ENCODE peak calls at places on chromosomes 12 and 14, in ten cellular contexts. S is HEK293T, W is hippocampal formation, T is Ammon's horn, D is Kasumi-1, A is RPMI8226, H is neuronal stem cell, B is body of pancreas, Z is NCI-H1105 treated with DMSO at 0.1 percent for 48 hours, C is T-helper 17 cell. J is an unnamed sample.
A peak's percentile ranks its signal among the peaks of the same experiment; 100 is the strongest.

GRCh38 chr14:76924363-76925151 is 98.3 kb downstream of the LRRC74A start:
- DNase-seq in S (no peak), W (peak; percentile 13), T (peak; percentile 78), D (no peak), A (peak; percentile 59), H (peak; percentile 64), B (no peak), Z (peak; percentile 97), C (peak; percentile 54), J (no peak)

GRCh38 chr14:92425101-92425500 is 88.5 kb upstream of the RIN3 start:
- DNase-seq in S (no peak), W (no peak), T (no peak), D (no peak), A (no peak), H (no peak), B (no peak), Z (no peak), C (no peak), J (no peak)

GRCh38 chr14:68676511-68676943 is 116.3 kb downstream of the ZFP36L1 start:
- DNase-seq in S (no peak), W (no peak), T (no peak), D (no peak), A (no peak), H (no peak), B (no peak), Z (no peak), C (no peak), J (no peak)

GRCh38 chr12:76277480-76277879 is 70.7 kb downstream of the BBS10 start:
- DNase-seq in S (no peak), W (no peak), T (no peak), D (no peak), A (no peak), H (no peak), B (no peak), Z (no peak), C (no peak), J (no peak)

GRCh38 chr12:109741970-109742372 is 28.3 kb downstream of the FAM222A start:
- DNase-seq in S (no peak), W (no peak), T (no peak), D (no peak), A (no peak), H (no peak), B (peak; percentile 8), Z (no peak), C (no peak), J (peak; percentile 54)

GRCh38 chr12:124440841-124441381 is 126.5 kb downstream of the NCOR2 start:
- DNase-seq in S (no peak), W (no peak), T (no peak), D (no peak), A (no peak), H (no peak), B (no peak), Z (no peak), C (no peak), J (no peak)

GRCh38 chr14:42000450-42000849 is 393.8 kb downstream of the LRFN5 start:
- DNase-seq in S (no peak), W (no peak), T (no peak), D (no peak), A (no peak), H (no peak), B (no peak), Z (peak; percentile 22), C (no peak), J (no peak)

GRCh38 chr12:6430124-6430989 is 14.4 kb upstream of the CD27 start:
- DNase-seq in S (no peak), W (peak; percentile 4), T (peak; percentile 61), D (no peak), A (no peak), H (no peak), B (peak; percentile 69), Z (no peak), C (no peak), J (peak; percentile 92)

GRCh38 chr12:49806321-49806813 is 21.8 kb downstream of the NCKAP5L start:
- DNase-seq in S (no peak), W (no peak), T (no peak), D (no peak), A (no peak), H (no peak), B (no peak), Z (no peak), C (no peak), J (no peak)

GRCh38 chr14:81452766-81453165 is 52.6 kb upstream of the STON2 start:
- DNase-seq in S (no peak), W (no peak), T (no peak), D (no peak), A (no peak), H (no peak), B (no peak), Z (no peak), C (no peak), J (no peak)

GRCh38 chr14:50805396-50805795 is 25.6 kb downstream of the NIN start:
- DNase-seq in S (no peak), W (no peak), T (no peak), D (no peak), A (no peak), H (no peak), B (no peak), Z (no peak), C (no peak), J (no peak)

GRCh38 chr12:125151284-125151683 is 86.0 kb downstream of the AACS start:
- DNase-seq in S (no peak), W (no peak), T (no peak), D (no peak), A (no peak), H (no peak), B (no peak), Z (no peak), C (no peak), J (no peak)

GRCh38 chr12:70709022-70709421 is 71.8 kb upstream of the PTPRB start:
- DNase-seq in S (no peak), W (no peak), T (no peak), D (no peak), A (no peak), H (no peak), B (no peak), Z (no peak), C (no peak), J (no peak)

GRCh38 chr12:58425481-58426392 is 484.4 kb downstream of the ATP23 start:
- DNase-seq in S (no peak), W (no peak), T (peak; percentile 13), D (no peak), A (peak; percentile 70), H (peak; percentile 79), B (no peak), Z (no peak), C (no peak), J (no peak)

GRCh38 chr12:67720383-67720856 is 71.9 kb downstream of the DYRK2 start:
- DNase-seq in S (peak; percentile 59), W (no peak), T (no peak), D (no peak), A (no peak), H (no peak), B (no peak), Z (peak; percentile 3), C (no peak), J (peak; percentile 76)

GRCh38 chr12:106897082-106897481 is 58.6 kb upstream of the TMEM263 start:
- DNase-seq in S (no peak), W (no peak), T (no peak), D (no peak), A (no peak), H (no peak), B (no peak), Z (peak; percentile 25), C (no peak), J (no peak)

GRCh38 chr14:59362533-59362932 is 102.6 kb downstream of the GPR135 start:
- DNase-seq in S (no peak), W (no peak), T (no peak), D (no peak), A (no peak), H (no peak), B (no peak), Z (no peak), C (no peak), J (no peak)

GRCh38 chr14:69997849-69998248 is 118.6 kb downstream of the SMOC1 start:
- DNase-seq in S (peak; percentile 19), W (no peak), T (no peak), D (no peak), A (no peak), H (no peak), B (peak; percentile 72), Z (no peak), C (no peak), J (peak; percentile 51)

GRCh38 chr12:106573239-106573638 is 9.6 kb upstream of the RFX4 start:
- DNase-seq in S (no peak), W (no peak), T (no peak), D (no peak), A (no peak), H (no peak), B (no peak), Z (no peak), C (no peak), J (no peak)

GRCh38 chr12:48454675-48455074 is 17.7 kb upstream of the ANP32D start:
- DNase-seq in S (peak; percentile 34), W (no peak), T (peak; percentile 27), D (peak; percentile 74), A (no peak), H (no peak), B (no peak), Z (no peak), C (no peak), J (no peak)

GRCh38 chr12:3152013-3152412 is 74.8 kb downstream of the TSPAN9 start:
- DNase-seq in S (no peak), W (no peak), T (no peak), D (no peak), A (no peak), H (no peak), B (no peak), Z (peak; percentile 60), C (no peak), J (peak; percentile 84)

GRCh38 chr12:122984612-122985358 is 4.3 kb downstream of the ARL6IP4 start:
- DNase-seq in S (no peak), W (no peak), T (peak; percentile 60), D (no peak), A (no peak), H (no peak), B (no peak), Z (no peak), C (no peak), J (no peak)

GRCh38 chr12:34406996-34407300 is 384.7 kb downstream of the ALG10 start:
- DNase-seq in S (peak; percentile 0), W (no peak), T (peak; percentile 0), D (no peak), A (no peak), H (no peak), B (no peak), Z (no peak), C (peak; percentile 3), J (peak; percentile 54)

GRCh38 chr14:25111061-25111601 is 61.2 kb upstream of the STXBP6 start:
- DNase-seq in S (no peak), W (peak; percentile 12), T (peak; percentile 82), D (no peak), A (no peak), H (no peak), B (peak; percentile 23), Z (no peak), C (no peak), J (peak; percentile 42)

GRCh38 chr14:99602054-99602787 is 1.8 kb downstream of the CCDC85C start:
- DNase-seq in S (no peak), W (no peak), T (no peak), D (peak; percentile 26), A (peak; percentile 32), H (no peak), B (no peak), Z (no peak), C (no peak), J (no peak)

GRCh38 chr12:16349132-16349463 is 1.7 kb downstream of the MGST1 start:
- DNase-seq in S (no peak), W (no peak), T (peak; percentile 36), D (no peak), A (no peak), H (no peak), B (peak; percentile 80), Z (no peak), C (no peak), J (peak; percentile 82)

GRCh38 chr12:125544979-125545378 is 479.7 kb downstream of the AACS start:
- DNase-seq in S (no peak), W (no peak), T (no peak), D (no peak), A (no peak), H (no peak), B (no peak), Z (no peak), C (no peak), J (no peak)

GRCh38 chr14:68391292-68392014 is 401.4 kb downstream of the ZFP36L1 start:
- DNase-seq in S (no peak), W (no peak), T (peak; percentile 48), D (no peak), A (no peak), H (no peak), B (no peak), Z (no peak), C (no peak), J (no peak)

J was measured in tibial artery.